ENCODE peak calls at places on chromosomes 5 and 9, in five cellular contexts. C, U, P, T and B are unnamed samples.

GRCh38 chr9:101625871-101626270 is 31.1 kb upstream of the PPP3R2 start:
- DNase-seq in C (peak), U (peak), P (no peak), T (no peak), B (no peak)

GRCh38 chr5:99034336-99034735 is 105.5 kb upstream of the CHD1 start:
- DNase-seq in C (peak), U (peak), P (no peak), T (no peak), B (no peak)

GRCh38 chr5:74080157-74080556 is 454.2 kb downstream of the ARHGEF28 start:
- DNase-seq in C (no peak), U (no peak), P (no peak), T (no peak), B (no peak)

GRCh38 chr5:1552469-1553255 is 28.9 kb upstream of the LPCAT1 start:
- DNase-seq in C (no peak), U (no peak), P (no peak), T (no peak), B (no peak)

GRCh38 chr5:56358703-56359428 is 125.7 kb upstream of the ANKRD55 start:
- DNase-seq in C (no peak), U (peak), P (peak), T (no peak), B (no peak)

GRCh38 chr9:130128782-130129424 is 43.3 kb upstream of the NCS1 start:
- DNase-seq in C (peak), U (peak), P (peak), T (peak), B (no peak)

GRCh38 chr9:71384343-71384742 is 262.9 kb upstream of the TRPM3 start:
- DNase-seq in C (no peak), U (no peak), P (no peak), T (no peak), B (no peak)

GRCh38 chr9:119370816-119371215 is 1.6 kb upstream of the BRINP1 start:
- DNase-seq in C (no peak), U (peak), P (no peak), T (no peak), B (no peak)

GRCh38 chr5:128441165-128441564 is 96.9 kb downstream of the FBN2 start:
- DNase-seq in C (no peak), U (no peak), P (no peak), T (no peak), B (no peak)